ENCODE peak calls at places on chromosomes 6 and 20, in four cellular contexts. D is IMR-90, B is mesendoderm, W is H9. I is an unnamed sample.

GRCh38 chr20:49207071-49207470 is 12.1 kb upstream of the DDX27 start:
- DNase-seq in D (no peak), B (peak; percentile 67), W (peak; percentile 53), I (peak; percentile 25)

GRCh38 chr6:142735182-142735581 is 209.8 kb downstream of the HIVEP2 start:
- DNase-seq in D (peak; percentile 10), B (peak; percentile 53), W (no peak), I (no peak)

GRCh38 chr6:125300992-125301434 is 754 bp downstream of the HDDC2 start:
- DNase-seq in D (peak; percentile 51), B (peak; percentile 21), W (no peak), I (no peak)

GRCh38 chr6:45378324-45378926 is 691 bp upstream of the SUPT3H start:
- DNase-seq in D (no peak), B (no peak), W (no peak), I (no peak)

GRCh38 chr6:75089921-75090320 is 115.9 kb downstream of the COL12A1 start:
- DNase-seq in D (no peak), B (no peak), W (no peak), I (no peak)

GRCh38 chr6:41371461-41371991 is 36.1 kb downstream of the NCR2 start:
- DNase-seq in D (peak; percentile 42), B (peak; percentile 89), W (peak; percentile 73), I (peak; percentile 77)

GRCh38 chr6:101294051-101294638 is 99.4 kb upstream of the GRIK2 start:
- DNase-seq in D (no peak), B (no peak), W (no peak), I (no peak)

GRCh38 chr6:153032255-153032882 is 29.9 kb upstream of the MTRF1L start:
- DNase-seq in D (peak; percentile 81), B (peak; percentile 44), W (no peak), I (no peak)

GRCh38 chr6:32194825-32195651 is 2.6 kb upstream of the GPSM3 start:
- DNase-seq in D (peak; percentile 62), B (peak; percentile 78), W (peak; percentile 43), I (no peak)

GRCh38 chr6:111566873-111567517 is 38.7 kb downstream of the TRAF3IP2 start:
- DNase-seq in D (no peak), B (no peak), W (no peak), I (no peak)

GRCh38 chr6:87341158-87341557 is 3.5 kb upstream of the C6orf163 start:
- DNase-seq in D (no peak), B (no peak), W (no peak), I (no peak)
- H4K5ac ChIP-seq in D (no peak overlapping the region), B (no peak overlapping the region), W (no peak overlapping the region), I (no peak overlapping the region)

DNA sequence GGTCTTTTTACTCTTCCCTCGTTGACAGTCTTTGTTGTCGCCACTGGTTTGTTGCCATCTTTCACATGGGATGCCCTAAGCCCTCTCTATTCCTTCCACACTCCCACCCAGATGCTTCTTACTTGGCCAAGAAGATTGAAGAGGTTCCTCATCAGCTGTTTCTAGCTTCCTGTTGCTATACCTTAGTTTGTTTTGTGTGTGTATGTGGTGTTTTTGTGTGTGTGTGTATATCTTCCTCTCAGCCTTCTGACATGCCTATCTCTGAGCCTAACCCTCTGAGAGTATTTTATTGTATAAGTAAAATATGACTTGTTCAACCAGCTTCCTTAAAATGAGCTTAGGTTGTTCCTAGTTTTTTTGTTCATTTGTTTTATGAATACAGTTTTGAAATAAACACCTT is 35.9 kb downstream of the ENPP1 start:
- DNase-seq in D (no peak), B (no peak), W (no peak), I (no peak)
- H2AK5ac ChIP-seq in D (no peak overlapping the region), B (no peak overlapping the region), W (no peak overlapping the region), I (no peak overlapping the region)

GRCh38 chr6:104987218-104987617 is 30.3 kb downstream of the LIN28B start:
- DNase-seq in D (no peak), B (peak; percentile 57), W (no peak), I (no peak)

GRCh38 chr6:104986625-104987024 is 29.7 kb downstream of the LIN28B start:
- DNase-seq in D (no peak), B (no peak), W (no peak), I (no peak)

GRCh38 chr6:104983776-104984175 is 26.9 kb downstream of the LIN28B start:
- DNase-seq in D (no peak), B (no peak), W (no peak), I (no peak)

GRCh38 chr6:104983296-104983695 is 26.4 kb downstream of the LIN28B start:
- DNase-seq in D (no peak), B (no peak), W (no peak), I (no peak)

DNA sequence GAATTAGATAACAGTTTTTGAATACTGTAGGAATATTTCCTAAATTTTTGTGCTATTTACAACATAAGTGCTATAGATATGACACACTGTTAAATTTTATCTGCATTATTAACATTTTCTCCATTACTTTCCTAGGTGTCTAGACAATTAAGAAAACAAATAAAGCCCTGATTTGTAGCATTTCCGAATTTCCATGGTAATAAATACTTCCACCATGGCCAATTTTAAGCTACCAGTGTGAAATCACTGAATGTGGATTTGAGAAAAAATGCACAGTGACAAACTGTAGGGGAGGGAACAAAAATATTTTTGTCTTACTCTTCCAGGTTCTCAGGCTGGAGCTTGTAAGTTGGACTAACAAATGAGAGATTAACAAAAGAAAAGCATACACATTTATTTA is 27.9 kb downstream of the LIN28B start:
- DNase-seq in D (no peak), B (no peak), W (no peak), I (no peak)
- H4K5ac ChIP-seq in D (no peak overlapping the region), B (no peak overlapping the region), W (no peak overlapping the region), I (no peak overlapping the region)

DNA sequence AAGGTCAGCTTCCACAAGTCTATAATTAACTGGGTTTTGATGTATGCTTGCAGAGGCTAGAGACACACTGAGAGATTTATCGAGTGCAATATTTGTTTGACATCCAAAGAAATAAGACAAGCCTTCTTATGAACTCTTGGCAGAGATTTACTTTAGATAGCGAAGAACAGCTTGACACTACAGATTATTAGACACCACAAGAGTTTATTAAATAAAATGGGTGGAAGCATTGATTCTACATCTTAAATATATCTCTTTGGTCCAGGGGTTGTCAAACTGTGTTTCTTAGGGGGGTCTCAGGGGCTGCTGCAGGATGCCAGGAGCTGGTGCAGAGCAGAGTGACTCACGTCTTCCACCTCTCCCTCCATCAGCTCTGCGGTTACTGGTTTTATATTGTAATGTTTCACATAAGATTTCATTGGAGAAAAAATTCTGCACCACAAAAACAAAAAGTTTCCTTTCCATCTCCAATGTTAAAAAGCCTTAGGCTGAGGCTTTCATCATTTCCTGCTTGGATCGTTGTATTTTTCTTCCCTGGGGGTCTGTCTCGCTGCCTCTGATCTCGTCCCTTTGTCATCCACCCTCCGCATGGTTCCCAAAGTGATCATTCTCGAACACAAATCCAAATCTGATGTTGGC is 176.2 kb upstream of the AHI1 start:
- DNase-seq in D (peak; percentile 79), B (peak; percentile 71), W (no peak), I (no peak)
- H2AK5ac ChIP-seq in D (no peak overlapping the region), B (no peak overlapping the region), W (no peak overlapping the region), I (no peak overlapping the region)

DNA sequence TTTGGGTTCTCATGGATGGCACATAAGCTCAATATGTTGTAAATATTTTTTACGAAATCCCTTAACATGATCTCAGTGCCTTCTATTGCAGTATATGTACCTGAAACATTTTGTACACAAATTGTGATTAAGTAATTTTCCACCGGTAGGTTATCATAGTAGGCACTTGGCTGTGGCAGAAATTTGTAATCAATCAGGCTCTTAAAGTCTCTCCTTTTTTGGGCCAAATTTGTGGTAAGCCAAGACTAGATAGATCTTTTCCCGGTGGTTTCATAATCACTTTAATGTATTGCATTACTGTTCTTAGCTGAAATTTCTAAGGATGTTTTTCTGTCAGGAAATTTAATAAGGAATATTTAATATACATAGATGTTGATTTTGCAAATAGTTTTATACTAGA is 3.1 kb downstream of the PCMT1 start:
- DNase-seq in D (no peak), B (no peak), W (no peak), I (no peak)
- H4K5ac ChIP-seq in D (no peak overlapping the region), B (no peak overlapping the region), W (no peak overlapping the region), I (no peak overlapping the region)

DNA sequence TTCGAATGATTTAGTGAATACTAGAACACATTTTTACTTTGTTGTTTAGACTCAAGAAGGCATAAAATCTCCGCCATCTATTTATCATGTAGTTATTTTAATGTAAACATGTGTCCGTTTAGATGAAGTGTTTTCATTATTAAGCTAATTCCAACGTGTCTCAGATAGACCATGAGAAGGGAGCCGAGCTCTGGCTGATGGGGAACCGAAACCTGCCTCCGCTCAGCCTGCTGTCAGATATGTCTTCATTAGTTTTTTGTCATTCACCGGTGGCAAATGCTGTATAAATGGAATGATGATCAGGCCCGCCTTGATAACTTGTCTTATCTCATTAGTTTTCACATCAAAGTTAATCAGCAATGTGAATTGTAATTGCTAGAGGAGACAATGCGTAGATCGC is 136.5 kb downstream of the LINC00237 start:
- DNase-seq in D (no peak), B (no peak), W (no peak), I (no peak)
- H2AK5ac ChIP-seq in D (no peak overlapping the region), B (no peak overlapping the region), W (no peak overlapping the region), I (no peak overlapping the region)

GRCh38 chr6:84421031-84421430 is 193.6 kb upstream of the CEP162 start:
- DNase-seq in D (no peak), B (no peak), W (no peak), I (no peak)
- H4K5ac ChIP-seq in D (no peak overlapping the region), B (no peak overlapping the region), W (no peak overlapping the region), I (no peak overlapping the region)